ENCODE peak calls at places on chromosomes 5 and 9, in nine cellular contexts. B is SJSA1; J is anterior cingulate cortex; H is NCI-H510A treated with DMSO at 0.1 percent for 48 hours; O is non-pigmented ciliary epithelial cell; Q is T-helper 2 cell; W is GM12891; Z is stimulated activated CD4-positive, alpha-beta T cell treated with anti-CD3 and anti-CD28 coated beads, TNF-alpha, amount 100 ng/mL, for 24 hours; G is right lobe of liver. S is an unnamed sample.

GRCh38 chr5:14424011-14424685 is 157.4 kb upstream of the OTULINL start:
- DNase-seq in Z (no peak), W (no peak), O (no peak), Q (no peak), G (no peak), J (no peak), B (no peak), H (no peak), S (no peak)

GRCh38 chr9:105842023-105842644 is 147.8 kb downstream of the TMEM38B start:
- DNase-seq in G (no peak), W (peak), O (peak), H (peak), J (no peak), Q (no peak), Z (no peak), B (peak), S (peak)

GRCh38 chr9:97845130-97845529 is 7.9 kb upstream of the FOXE1 start:
- DNase-seq in Z (no peak), W (no peak), J (no peak), H (no peak), G (no peak), B (peak), O (peak), Q (no peak), S (no peak)

GRCh38 chr5:122183098-122183794 is 53.9 kb downstream of the ZNF474 start:
- DNase-seq in O (no peak), J (peak), H (no peak), Q (no peak), B (peak), Z (no peak), W (no peak), G (no peak), S (peak)

GRCh38 chr9:16241231-16241630 is 629.2 kb downstream of the BNC2 start:
- DNase-seq in H (no peak), Q (no peak), J (no peak), Z (no peak), B (no peak), G (no peak), O (no peak), W (no peak), S (peak)

GRCh38 chr9:105881654-105882349 is 187.5 kb downstream of the TMEM38B start:
- DNase-seq in B (peak), W (no peak), G (peak), J (peak), Q (peak), O (peak), Z (peak), H (peak), S (peak)

GRCh38 chr5:148387325-148387724 is 3.6 kb downstream of the FBXO38 start:
- DNase-seq in B (peak), Z (no peak), Q (no peak), G (no peak), W (no peak), J (no peak), O (peak), H (no peak), S (peak)

GRCh38 chr9:113343732-113344231 is 3.7 kb upstream of the WDR31 start:
- DNase-seq in H (peak), B (no peak), G (peak), Q (no peak), J (peak), W (no peak), Z (no peak), O (no peak), S (peak)

GRCh38 chr9:122389799-122390481 is 19.1 kb downstream of the PTGS1 start:
- DNase-seq in Z (no peak), H (peak), B (no peak), Q (no peak), O (no peak), W (no peak), J (no peak), G (no peak), S (no peak)

GRCh38 chr9:124139001-124139400 is 118.7 kb upstream of the NEK6 start:
- DNase-seq in H (no peak), J (no peak), B (no peak), W (no peak), Q (no peak), Z (no peak), O (no peak), G (no peak), S (peak)

S was measured in fibroblast of the aortic adventitia.